ENCODE peak calls at places on chromosomes 5 and 9, in four cellular contexts. N, W, Y and T are unnamed samples.

GRCh38 chr9:81268048-81268447 is 421.3 kb downstream of the TLE1 start:
- DNase-seq in N (no peak), W (no peak), Y (peak; percentile 28), T (no peak)

GRCh38 chr5:5380298-5380697 is 42.2 kb upstream of the ICE1 start:
- DNase-seq in N (no peak), W (no peak), Y (peak; percentile 48), T (no peak)

GRCh38 chr5:152560508-152561137 is 155.5 kb upstream of the NMUR2 start:
- DNase-seq in N (no peak), W (no peak), Y (peak; percentile 48), T (peak; percentile 38)

GRCh38 chr9:76216161-76216649 is 178.0 kb downstream of the RFK start:
- DNase-seq in N (no peak), W (no peak), Y (peak; percentile 85), T (no peak)

GRCh38 chr5:172721455-172722308 is 49.3 kb downstream of the DUSP1 start:
- DNase-seq in N (no peak), W (no peak), Y (no peak), T (no peak)

GRCh38 chr5:1180841-1181271 is 20.5 kb upstream of the SLC6A19 start:
- DNase-seq in N (no peak), W (no peak), Y (no peak), T (no peak)

GRCh38 chr9:27053369-27054057 is 48.0 kb upstream of the LRRC19 start:
- DNase-seq in N (no peak), W (no peak), Y (peak; percentile 4), T (no peak)

GRCh38 chr5:159965031-159965837 is 43.7 kb upstream of the TTC1 start:
- DNase-seq in N (no peak), W (no peak), Y (peak; percentile 46), T (no peak)

GRCh38 chr5:65209341-65209740 is 272.4 kb downstream of the ADAMTS6 start:
- DNase-seq in N (no peak), W (no peak), Y (peak; percentile 78), T (no peak)

GRCh38 chr9:115022760-115023434 is 92.5 kb upstream of the TNFSF8 start:
- DNase-seq in N (no peak), W (no peak), Y (peak; percentile 95), T (no peak)

GRCh38 chr9:130200038-130200979 is 28.1 kb downstream of the NCS1 start:
- DNase-seq in N (no peak), W (no peak), Y (no peak), T (no peak)

GRCh38 chr5:34691326-34691725 is 35.2 kb downstream of the RAI14 start:
- DNase-seq in N (no peak), W (no peak), Y (no peak), T (no peak)

GRCh38 chr5:57303985-57304384 is 130.1 kb downstream of the GPBP1 start:
- DNase-seq in N (no peak), W (no peak), Y (no peak), T (no peak)
- TF ChIP-seq CTCF in N (no peak), W (no peak), Y (peak; percentile 34), T (no peak)

GRCh38 chr5:67375606-67376005 is 179.0 kb upstream of the CD180 start:
- DNase-seq in N (no peak), W (no peak), Y (no peak), T (no peak)
- TF ChIP-seq CTCF in N (no peak), W (no peak), Y (peak; percentile 38), T (peak; percentile 23)

GRCh38 chr5:71757590-71758543 is 38.8 kb downstream of the CARTPT start:
- DNase-seq in N (peak; percentile 70), W (peak; percentile 77), Y (peak; percentile 74), T (peak; percentile 50)
- TF ChIP-seq CTCF in N (no peak), W (peak; percentile 39), Y (peak; percentile 91), T (peak; percentile 84)

DNA sequence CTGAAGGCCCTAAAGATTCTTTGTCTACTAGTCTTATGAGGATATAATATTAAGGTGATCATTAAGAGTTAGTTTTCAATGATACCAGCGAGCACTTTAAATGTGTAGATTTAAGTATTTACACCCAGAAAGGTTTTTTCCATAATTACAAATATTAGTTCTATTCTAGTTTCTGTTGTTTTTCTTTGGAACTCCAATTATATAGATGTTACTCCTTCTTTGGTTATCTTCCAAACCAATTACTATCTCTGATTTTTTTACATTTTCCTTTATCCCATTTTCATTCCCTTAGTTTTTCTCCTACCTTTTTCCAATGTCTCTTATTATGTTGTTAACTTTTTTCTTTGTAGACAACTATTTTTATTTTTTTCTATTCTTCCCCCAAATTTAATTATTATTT is 355.1 kb downstream of the KCNN2 start:
- DNase-seq in N (no peak), W (no peak), Y (no peak), T (no peak)
- TF ChIP-seq CTCF in N (no peak), W (no peak), Y (no peak), T (no peak)

GRCh38 chr5:72622152-72622760 is 115.0 kb upstream of the ZNF366 start:
- DNase-seq in N (no peak), W (no peak), Y (no peak), T (no peak)
- TF ChIP-seq CTCF in N (no peak), W (no peak), Y (no peak), T (no peak)

GRCh38 chr5:144332265-144332664 is 161.6 kb downstream of the KCTD16 start:
- DNase-seq in N (no peak), W (no peak), Y (no peak), T (no peak)
- TF ChIP-seq CTCF in N (no peak), W (no peak), Y (no peak), T (peak; percentile 4)

DNA sequence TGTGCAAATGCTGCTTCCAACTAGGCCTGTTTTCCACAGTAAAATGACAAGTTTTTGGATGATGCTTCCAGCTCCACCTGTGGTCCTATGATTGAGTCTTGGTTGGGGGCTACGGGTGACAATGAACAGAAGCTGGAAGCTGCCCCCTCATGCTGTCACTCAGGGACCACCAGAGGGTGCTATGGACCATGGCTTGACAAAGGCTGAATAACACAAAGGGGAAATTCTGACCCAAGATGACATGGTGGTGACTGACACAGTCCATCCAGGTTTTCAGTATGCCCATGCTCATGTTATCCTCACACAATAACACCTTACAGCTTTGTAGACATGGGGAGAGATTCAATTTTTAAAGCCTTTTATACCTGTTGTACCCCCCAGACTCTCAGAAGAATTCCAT is 23.9 kb upstream of the SAP30L start:
- DNase-seq in N (no peak), W (no peak), Y (peak; percentile 23), T (peak; percentile 45)
- TF ChIP-seq CTCF in N (no peak), W (no peak), Y (peak; percentile 76), T (peak; percentile 51)

DNA sequence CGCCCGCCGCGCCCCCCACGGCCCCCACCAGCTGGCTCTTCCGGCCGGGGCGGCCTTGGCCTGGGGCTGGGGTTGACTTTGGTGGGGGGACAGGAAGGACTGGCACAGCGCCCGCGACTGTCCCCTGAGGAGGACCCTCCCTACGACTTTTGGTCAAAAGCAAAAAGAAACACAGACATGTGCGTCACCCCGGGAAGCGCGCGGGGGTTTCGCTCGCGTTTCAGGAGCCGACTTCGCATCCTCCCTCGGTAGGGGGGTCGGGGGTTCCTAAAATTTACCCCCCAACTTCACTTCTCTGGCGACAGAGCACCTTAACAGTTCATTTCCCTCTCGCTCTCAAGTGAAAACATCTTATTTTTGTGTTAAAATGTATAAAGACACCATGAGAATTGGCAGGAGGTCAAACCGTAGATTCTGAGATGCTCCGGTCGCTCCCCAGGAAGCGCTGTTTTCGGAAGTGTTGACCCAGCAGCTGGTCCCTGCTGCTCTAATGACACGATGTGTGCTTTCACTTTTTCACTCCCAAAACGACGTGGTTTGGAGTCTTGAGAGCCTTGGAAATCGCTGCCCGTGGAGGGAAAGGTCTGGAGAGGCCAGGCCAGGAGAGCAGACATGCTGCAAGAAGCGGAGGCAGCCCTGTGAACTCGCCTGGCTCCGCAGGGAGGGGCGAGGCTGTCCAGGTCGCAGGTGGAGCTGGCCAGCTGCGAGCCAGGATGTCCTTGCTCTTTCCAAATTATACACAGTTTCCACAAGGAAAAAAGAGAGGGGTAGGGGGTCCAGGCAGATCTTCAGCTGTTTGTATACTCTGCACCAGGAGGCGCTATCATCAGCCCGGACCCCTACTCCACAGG is 248.2 kb upstream of the ANKRD55 start:
- DNase-seq in N (no peak), W (peak; percentile 76), Y (peak; percentile 27), T (peak; percentile 70)
- TF ChIP-seq CTCF in N (no peak), W (no peak), Y (peak; percentile 71), T (peak; percentile 25)